ENCODE peak calls at places on chromosome 3, in nine cellular contexts. S is colonic mucosa, J is thoracic aorta, R is SK-N-SH, B is Peyer's patch, N is GM23338, C is mammary epithelial cell, H is kidney epithelial cell, M is OCI-LY7. V is an unnamed sample. For H3K36me3, the result is how much of the 10 kb centered on the place peaks cover.

GRCh38 chr3:61562810-61563613 is 1.6 kb downstream of the PTPRG start:
- DNase-seq in S (peak), J (no peak), R (peak), B (no peak), N (peak), C (peak), H (no peak), M (no peak), V (peak)

GRCh38 chr3:138113309-138113708 is 2.1 kb downstream of the DZIP1L start:
- DNase-seq in S (no peak), J (no peak), R (no peak), B (no peak), N (peak), C (peak), H (peak), M (no peak), V (no peak)

GRCh38 chr3:30184102-30184810 is 422.1 kb upstream of the TGFBR2 start:
- DNase-seq in S (no peak), J (no peak), R (no peak), B (no peak), N (no peak), C (no peak), H (no peak), M (no peak), V (no peak)

GRCh38 chr3:37308247-37308646 is 133.9 kb upstream of the LRRFIP2 start:
- DNase-seq in S (no peak), J (no peak), R (peak), B (no peak), N (peak), C (peak), H (no peak), M (peak), V (no peak)

GRCh38 chr3:1082024-1082633 is 10.7 kb upstream of the CNTN6 start:
- DNase-seq in S (peak), J (no peak), R (peak), B (no peak), N (peak), C (peak), H (peak), M (peak), V (no peak)

GRCh38 chr3:156334841-156335545 is 214.6 kb downstream of the KCNAB1 start:
- DNase-seq in S (peak), J (no peak), R (no peak), B (no peak), N (no peak), C (peak), H (no peak), M (no peak), V (no peak)

GRCh38 chr3:115147329-115148141 is 447 bp upstream of the ZBTB20 start:
- DNase-seq in S (peak), J (peak), R (peak), B (peak), N (peak), C (peak), H (peak), M (peak), V (peak)

GRCh38 chr3:177615015-177615414 is 417.7 kb upstream of the TBL1XR1 start:
- DNase-seq in S (peak), J (no peak), R (no peak), B (no peak), N (no peak), C (peak), H (peak), M (no peak), V (peak)

GRCh38 chr3:5389057-5389456 is 201.6 kb downstream of the EDEM1 start:
- DNase-seq in S (no peak), J (no peak), R (no peak), B (no peak), N (no peak), C (peak), H (peak), M (no peak), V (no peak)

GRCh38 chr3:138426211-138426610 is 8.2 kb upstream of the ESYT3 start:
- DNase-seq in S (no peak), J (no peak), R (no peak), B (no peak), N (peak), C (peak), H (no peak), M (no peak), V (no peak)

GRCh38 chr3:42013652-42014442 is 51.9 kb upstream of the ULK4 start:
- DNase-seq in S (peak), J (no peak), R (peak), B (peak), N (peak), C (no peak), H (no peak), M (peak), V (peak)

GRCh38 chr3:38307599-38307998 is 25.5 kb downstream of the SLC22A14 start:
- DNase-seq in S (no peak), J (no peak), R (no peak), B (no peak), N (no peak), C (no peak), H (no peak), M (no peak), V (no peak)

GRCh38 chr3:43695443-43695842 is 4.7 kb downstream of the ABHD5 start:
- DNase-seq in S (no peak), J (no peak), R (no peak), B (no peak), N (no peak), C (peak), H (no peak), M (no peak), V (no peak)

GRCh38 chr3:159669753-159670152 is 318.9 kb upstream of the IL12A start:
- DNase-seq in S (no peak), J (no peak), R (peak), B (no peak), N (no peak), C (no peak), H (no peak), M (no peak), V (no peak)

GRCh38 chr3:42012935-42013651 is 51.2 kb upstream of the ULK4 start:
- DNase-seq in S (peak), J (no peak), R (peak), B (peak), N (peak), C (peak), H (no peak), M (peak), V (peak)

GRCh38 chr3:98095870-98096269 is 8.9 kb downstream of the OR5AC2 start:
- DNase-seq in S (no peak), J (no peak), R (no peak), B (no peak), N (no peak), C (no peak), H (no peak), M (no peak), V (no peak)

GRCh38 chr3:104245981-104246380 is 1120.7 kb upstream of the ALCAM start:
- DNase-seq in S (no peak), J (no peak), R (no peak), B (no peak), N (no peak), C (no peak), H (no peak), M (no peak), V (no peak)

GRCh38 chr3:186316666-186317260 is 45.3 kb downstream of the DGKG start:
- DNase-seq in S (no peak), J (no peak), R (no peak), B (no peak), N (no peak), C (no peak), H (no peak), M (no peak), V (no peak)

GRCh38 chr3:117193390-117193789 is 483.8 kb downstream of the TUSC7 start:
- DNase-seq in S (no peak), J (no peak), R (no peak), B (no peak), N (peak), C (no peak), H (no peak), M (no peak), V (no peak)

GRCh38 chr3:152971880-152972279 is 136.9 kb downstream of the P2RY1 start:
- DNase-seq in S (no peak), J (no peak), R (no peak), B (no peak), N (no peak), C (no peak), H (no peak), M (no peak), V (no peak)

GRCh38 chr3:157160652-157161480 is 919 bp upstream of the CCNL1 start:
- DNase-seq in S (peak), J (peak), R (peak), B (peak), N (peak), C (peak), H (peak), M (no peak), V (peak)

GRCh38 chr3:123870033-123870432 is 14.1 kb downstream of the MYLK start:
- DNase-seq in S (no peak), J (no peak), R (no peak), B (no peak), N (no peak), C (peak), H (peak), M (no peak), V (no peak)

GRCh38 chr3:42827654-42828053 is 18.4 kb downstream of the ACKR2 start:
- DNase-seq in S (peak), J (no peak), R (no peak), B (no peak), N (no peak), C (peak), H (no peak), M (no peak), V (peak)

GRCh38 chr3:11059090-11059798 is 66.7 kb downstream of the SLC6A1 start:
- DNase-seq in S (peak), J (peak), R (peak), B (no peak), N (peak), C (peak), H (peak), M (peak), V (no peak)

GRCh38 chr3:183546625-183547024 is 8.9 kb downstream of the KLHL6 start:
- DNase-seq in S (no peak), J (no peak), R (no peak), B (no peak), N (no peak), C (no peak), H (no peak), M (no peak), V (no peak)

GRCh38 chr3:99753268-99753975 is 64.2 kb upstream of the CMSS1 start:
- DNase-seq in S (no peak), J (no peak), R (peak), B (no peak), N (peak), C (peak), H (peak), M (peak), V (peak)

GRCh38 chr3:42906905-42907183 is 902 bp downstream of the ZNF662 start:
- DNase-seq in S (no peak), J (no peak), R (no peak), B (no peak), N (no peak), C (no peak), H (no peak), M (no peak), V (no peak)

GRCh38 chr3:83632526-83632925 is 1326.3 kb upstream of the CADM2 start:
- DNase-seq in S (no peak), J (no peak), R (no peak), B (no peak), N (no peak), C (no peak), H (no peak), M (no peak), V (no peak)

GRCh38 chr3:171407746-171408145 is 52.5 kb downstream of the TNIK start:
- DNase-seq in S (no peak), J (no peak), R (no peak), B (no peak), N (no peak), C (peak), H (peak), M (no peak), V (no peak)

GRCh38 chr3:154235330-154235729 is 89.0 kb downstream of the DHX36 start:
- DNase-seq in S (no peak), J (no peak), R (no peak), B (no peak), N (no peak), C (peak), H (peak), M (no peak), V (no peak)

GRCh38 chr3:159263750-159264561 is 462.1 kb downstream of the MFSD1 start:
- DNase-seq in S (no peak), J (no peak), R (peak), B (no peak), N (peak), C (peak), H (no peak), M (peak), V (no peak)

GRCh38 chr3:111971533-111971932 is 7.3 kb upstream of the ABHD10 start:
- DNase-seq in S (no peak), J (no peak), R (no peak), B (no peak), N (no peak), C (no peak), H (no peak), M (no peak), V (no peak)

GRCh38 chr3:13092621-13093339 is 19.6 kb upstream of the IQSEC1 start:
- DNase-seq in S (no peak), J (no peak), R (no peak), B (no peak), N (no peak), C (no peak), H (no peak), M (no peak), V (no peak)

GRCh38 chr3:136193273-136194043 is 2.7 kb downstream of the MSL2 start:
- DNase-seq in S (no peak), J (no peak), R (peak), B (no peak), N (no peak), C (peak), H (no peak), M (peak), V (no peak)

GRCh38 chr3:73475175-73475574 is 149.6 kb downstream of the PDZRN3 start:
- DNase-seq in S (no peak), J (no peak), R (no peak), B (no peak), N (no peak), C (no peak), H (no peak), M (no peak), V (no peak)

GRCh38 chr3:195258449-195259145 is 12.4 kb downstream of the XXYLT1 start:
- DNase-seq in S (peak), J (no peak), R (no peak), B (peak), N (no peak), C (no peak), H (no peak), M (peak), V (no peak)

GRCh38 chr3:14959358-14959943 is 12.1 kb downstream of the NR2C2 start:
- DNase-seq in S (no peak), J (no peak), R (no peak), B (no peak), N (no peak), C (no peak), H (no peak), M (no peak), V (no peak)

GRCh38 chr3:133750201-133750748 is 4.1 kb downstream of the TF start:
- DNase-seq in S (no peak), J (no peak), R (no peak), B (no peak), N (no peak), C (no peak), H (no peak), M (no peak), V (no peak)

GRCh38 chr3:51354172-51354571 is 30.9 kb upstream of the MANF start:
- DNase-seq in S (no peak), J (no peak), R (no peak), B (no peak), N (no peak), C (no peak), H (no peak), M (no peak), V (no peak)

GRCh38 chr3:51354766-51355615 is 30.1 kb upstream of the MANF start:
- DNase-seq in S (no peak), J (no peak), R (no peak), B (no peak), N (no peak), C (no peak), H (no peak), M (no peak), V (no peak)

GRCh38 chr3:51353566-51354140 is 31.4 kb upstream of the MANF start:
- DNase-seq in S (no peak), J (no peak), R (no peak), B (no peak), N (no peak), C (no peak), H (no peak), M (no peak), V (no peak)

GRCh38 chr3:51353131-51353530 is 32.0 kb upstream of the MANF start:
- DNase-seq in S (no peak), J (no peak), R (no peak), B (no peak), N (no peak), C (no peak), H (no peak), M (no peak), V (no peak)

DNA sequence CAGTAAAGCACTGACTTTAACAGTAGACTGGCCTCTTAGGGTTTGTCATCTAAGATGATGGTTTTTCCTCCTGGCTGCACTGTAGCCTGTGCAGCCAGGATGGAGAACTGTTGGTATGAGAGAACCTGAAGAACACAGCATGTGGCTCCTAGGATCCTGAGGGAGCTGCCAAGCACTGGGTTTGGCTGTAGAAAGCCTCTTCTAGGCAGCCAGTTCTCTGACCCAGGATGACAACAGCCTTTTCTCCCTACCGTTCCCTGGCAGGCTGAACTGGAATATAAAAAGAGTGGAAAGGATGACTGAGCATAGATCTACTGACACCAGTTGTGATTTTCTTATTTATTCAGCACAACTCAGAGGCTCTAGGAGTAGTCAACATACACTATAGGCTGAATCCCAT is 34.3 kb upstream of the MANF start:
- DNase-seq in S (no peak), J (no peak), R (no peak), B (no peak), N (no peak), C (no peak), H (no peak), M (no peak), V (no peak)
- H3K36me3 ChIP-seq in S (under half), J (under half), R (under half), B (under half), N (under half), C (under half), H (under half), M (under half), V (under half)

GRCh38 chr3:127824151-127824825 is 2.0 kb upstream of the MGLL start:
- DNase-seq in S (no peak), J (no peak), R (no peak), B (no peak), N (no peak), C (no peak), H (no peak), M (no peak), V (no peak)

GRCh38 chr3:127820871-127821853 is 1.2 kb downstream of the MGLL start:
- DNase-seq in S (peak), J (no peak), R (no peak), B (no peak), N (no peak), C (no peak), H (no peak), M (no peak), V (peak)

GRCh38 chr3:127823590-127823857 is 1.2 kb upstream of the MGLL start:
- DNase-seq in S (no peak), J (no peak), R (no peak), B (no peak), N (no peak), C (no peak), H (no peak), M (no peak), V (no peak)

GRCh38 chr3:127822166-127822835 is at the start of gene MGLL:
- DNase-seq in S (peak), J (no peak), R (peak), B (no peak), N (peak), C (peak), H (no peak), M (no peak), V (no peak)

GRCh38 chr3:127822836-127823589 is 698 bp upstream of the MGLL start:
- DNase-seq in S (peak), J (no peak), R (peak), B (no peak), N (peak), C (peak), H (no peak), M (no peak), V (peak)
- TF ChIP-seq CTCF in S (peak), J (peak), R (no peak), B (peak), N (no peak), C (no peak), H (no peak), M (no peak), V (no peak)

GRCh38 chr3:146184616-146185015 is 23.6 kb upstream of the PLOD2 start:
- DNase-seq in S (peak), J (no peak), R (no peak), B (no peak), N (no peak), C (peak), H (no peak), M (no peak), V (no peak)

GRCh38 chr3:146180376-146180775 is 19.4 kb upstream of the PLOD2 start:
- DNase-seq in S (no peak), J (no peak), R (no peak), B (no peak), N (no peak), C (no peak), H (no peak), M (no peak), V (no peak)

GRCh38 chr3:146177072-146177936 is 16.3 kb upstream of the PLOD2 start:
- DNase-seq in S (no peak), J (no peak), R (no peak), B (no peak), N (no peak), C (no peak), H (no peak), M (no peak), V (no peak)

GRCh38 chr3:146177986-146178385 is 17.0 kb upstream of the PLOD2 start:
- DNase-seq in S (no peak), J (no peak), R (no peak), B (no peak), N (no peak), C (no peak), H (no peak), M (no peak), V (no peak)

DNA sequence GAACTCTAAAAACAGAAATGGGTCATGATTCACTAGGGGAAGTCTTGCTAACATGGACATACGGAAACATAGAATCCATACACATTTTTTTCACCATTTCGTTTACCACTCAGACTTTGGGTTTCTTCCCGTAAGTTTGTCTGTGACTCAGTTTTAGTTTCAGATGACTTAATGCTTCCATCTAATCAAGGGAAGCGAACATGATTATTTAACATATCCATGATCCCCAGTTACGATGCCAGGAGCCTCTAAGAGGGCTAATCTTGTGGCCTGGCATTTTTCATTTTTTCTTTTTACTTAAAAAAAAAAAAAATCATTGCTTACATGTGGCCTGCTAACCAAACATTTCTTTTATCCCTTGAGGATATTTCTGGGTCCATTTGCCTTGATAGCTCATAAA is 20.2 kb upstream of the PLOD2 start:
- DNase-seq in S (no peak), J (no peak), R (no peak), B (no peak), N (no peak), C (no peak), H (no peak), M (no peak), V (no peak)
- H3K36me3 ChIP-seq in S (under half), J (under half), R (under half), B (under half), N (under half), C (under half), H (under half), M (under half), V (under half)

DNA sequence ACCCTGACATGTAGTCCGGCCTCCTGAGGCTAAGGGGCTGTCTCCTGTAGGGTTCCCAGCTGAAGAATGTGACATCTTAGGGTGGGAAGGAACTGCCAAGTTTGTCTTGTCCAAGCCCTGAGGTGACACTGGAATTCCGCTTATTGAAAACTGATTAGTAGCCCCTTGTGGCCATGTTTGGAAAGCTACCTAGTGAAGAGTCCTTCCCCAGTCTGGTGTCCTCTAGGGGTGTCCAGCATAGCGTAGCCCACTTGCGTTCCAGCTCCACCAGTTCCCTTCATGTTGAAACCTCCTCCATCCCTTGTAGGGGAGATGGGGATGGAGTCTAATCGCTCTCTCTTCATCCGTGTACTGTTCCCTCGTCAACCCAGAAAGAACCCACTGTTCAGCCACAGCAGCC is 79.5 kb downstream of the CHDH start:
- DNase-seq in S (no peak), J (no peak), R (no peak), B (no peak), N (peak), C (no peak), H (no peak), M (no peak), V (no peak)
- TF ChIP-seq CTCF in S (no peak), J (no peak), R (no peak), B (no peak), N (no peak), C (no peak), H (no peak), M (no peak), V (no peak)

GRCh38 chr3:128486692-128487537 is 6.1 kb downstream of the GATA2 start:
- DNase-seq in S (no peak), J (no peak), R (peak), B (no peak), N (peak), C (peak), H (no peak), M (no peak), V (peak)
- H3K36me3 ChIP-seq in S (under half), J (under half), R (under half), B (under half), N (under half), C (under half), H (under half), M (under half), V (under half)